ENCODE peak calls at places on chromosomes 5 and 9, in eight cellular contexts. T is posterior cingulate gyrus; F is astrocyte of the cerebellum; Q is activated T-helper 9 cell treated with anti-CD3 and anti-CD28 coated beads, Interleukin-2, amount 50 U/mL, for 16 hours; M is IMR-90; C is stimulated activated CD8-positive, alpha-beta memory T cell treated with anti-CD3 and anti-CD28 coated beads, Interleukin-15, amount 100 ng/mL, for 24 hours; X is GM12878; W is ovary. P is an unnamed sample.

GRCh38 chr9:134363450-134363849 is 37.2 kb downstream of the RXRA start:
- DNase-seq in T (no peak), F (no peak), Q (no peak), M (no peak), C (no peak), X (no peak), W (no peak), P (no peak)

GRCh38 chr5:142475102-142475501 is 150.3 kb upstream of the SPRY4 start:
- DNase-seq in T (no peak), F (no peak), Q (no peak), M (no peak), C (no peak), X (no peak), W (no peak), P (no peak)

GRCh38 chr5:113250341-113250953 is 184.3 kb downstream of the TSSK1B start:
- DNase-seq in T (no peak), F (peak; percentile 92), Q (no peak), M (peak; percentile 100), C (no peak), X (no peak), W (peak; percentile 85), P (no peak)

GRCh38 chr5:110377411-110378392 is 348.8 kb downstream of the TMEM232 start:
- DNase-seq in T (no peak), F (no peak), Q (no peak), M (peak; percentile 34), C (no peak), X (no peak), W (no peak), P (no peak)

GRCh38 chr9:73667749-73668148 is 516.1 kb downstream of the ANXA1 start:
- DNase-seq in T (no peak), F (no peak), Q (no peak), M (no peak), C (no peak), X (no peak), W (no peak), P (no peak)

GRCh38 chr5:57501414-57502321 is 19.1 kb upstream of the ACTBL2 start:
- DNase-seq in T (no peak), F (no peak), Q (no peak), M (no peak), C (no peak), X (no peak), W (no peak), P (no peak)

GRCh38 chr9:2764371-2764770 is 47.1 kb downstream of the KCNV2 start:
- DNase-seq in T (no peak), F (no peak), Q (no peak), M (peak; percentile 31), C (no peak), X (peak; percentile 9), W (no peak), P (no peak)

GRCh38 chr5:220008-220407 is 1.9 kb downstream of the SDHA start:
- DNase-seq in T (no peak), F (no peak), Q (no peak), M (no peak), C (no peak), X (no peak), W (no peak), P (no peak)

GRCh38 chr5:168334161-168335094 is 43.0 kb downstream of the WWC1 start:
- DNase-seq in T (peak; percentile 66), F (peak; percentile 59), Q (no peak), M (peak; percentile 89), C (no peak), X (no peak), W (peak; percentile 30), P (peak; percentile 22)

GRCh38 chr9:89483592-89484474 is 14.1 kb downstream of the SEMA4D start:
- DNase-seq in T (no peak), F (no peak), Q (peak; percentile 59), M (no peak), C (no peak), X (no peak), W (no peak), P (no peak)

GRCh38 chr5:1781726-1782384 is 17.8 kb downstream of the MRPL36 start:
- DNase-seq in T (no peak), F (no peak), Q (no peak), M (no peak), C (no peak), X (no peak), W (no peak), P (no peak)

GRCh38 chr5:35177783-35178182 is 52.5 kb downstream of the PRLR start:
- DNase-seq in T (no peak), F (no peak), Q (no peak), M (no peak), C (no peak), X (no peak), W (no peak), P (no peak)

P was measured in neural crest cell.